ENCODE peak calls at places on chromosome 18, in ten cellular contexts. P is GM12878, R is nephron progenitor cell, B is chondrocyte, L is epithelial cell of esophagus, Q is neural progenitor cell, O is astrocyte of the spinal cord, T is AG09309, I is right atrium auricular region, Y is neural crest cell. X is an unnamed sample.

GRCh38 chr18:10194592-10194991 is 259.8 kb upstream of the APCDD1 start:
- DNase-seq in P (no peak), R (no peak), B (no peak), L (no peak), Q (no peak), O (no peak), T (no peak), I (no peak), Y (no peak), X (no peak)

GRCh38 chr18:46320928-46321855 is 217.0 kb downstream of the HAUS1 start:
- DNase-seq in P (no peak), R (no peak), B (no peak), L (peak), Q (no peak), O (peak), T (peak), I (no peak), Y (no peak), X (no peak)

GRCh38 chr18:71194438-71194837 is 905.6 kb downstream of the SOCS6 start:
- DNase-seq in P (no peak), R (no peak), B (no peak), L (no peak), Q (no peak), O (no peak), T (no peak), I (no peak), Y (no peak), X (no peak)

GRCh38 chr18:58911241-58911640 is 46.6 kb downstream of the ZNF532 start:
- DNase-seq in P (no peak), R (no peak), B (no peak), L (no peak), Q (no peak), O (no peak), T (peak), I (no peak), Y (no peak), X (no peak)

GRCh38 chr18:76847926-76848325 is 25.6 kb downstream of the ZNF236 start:
- DNase-seq in P (no peak), R (no peak), B (no peak), L (no peak), Q (peak), O (no peak), T (no peak), I (no peak), Y (no peak), X (no peak)

GRCh38 chr18:51123481-51123880 is 74.0 kb downstream of the MEX3C start:
- DNase-seq in P (no peak), R (no peak), B (no peak), L (no peak), Q (no peak), O (no peak), T (no peak), I (peak), Y (no peak), X (no peak)

GRCh38 chr18:70296289-70296688 is 7.4 kb downstream of the SOCS6 start:
- DNase-seq in P (no peak), R (no peak), B (no peak), L (no peak), Q (peak), O (no peak), T (no peak), I (no peak), Y (peak), X (no peak)

GRCh38 chr18:3972291-3972985 is 482.7 kb downstream of the DLGAP1 start:
- DNase-seq in P (no peak), R (no peak), B (no peak), L (peak), Q (peak), O (no peak), T (no peak), I (no peak), Y (no peak), X (no peak)

GRCh38 chr18:24138884-24139616 is at the start of gene CABYR:
- DNase-seq in P (peak), R (peak), B (peak), L (peak), Q (peak), O (peak), T (peak), I (peak), Y (peak), X (peak)

GRCh38 chr18:21168880-21169279 is 57.3 kb upstream of the ROCK1 start:
- DNase-seq in P (no peak), R (no peak), B (no peak), L (no peak), Q (no peak), O (no peak), T (no peak), I (no peak), Y (no peak), X (no peak)

GRCh38 chr18:4130734-4131719 is 324.1 kb downstream of the DLGAP1 start:
- DNase-seq in P (no peak), R (no peak), B (no peak), L (no peak), Q (no peak), O (no peak), T (no peak), I (no peak), Y (no peak), X (no peak)

GRCh38 chr18:60662491-60662890 is 289.9 kb upstream of the MC4R start:
- DNase-seq in P (no peak), R (no peak), B (no peak), L (no peak), Q (no peak), O (no peak), T (no peak), I (no peak), Y (no peak), X (no peak)

GRCh38 chr18:11828772-11829432 is 22.3 kb upstream of the CHMP1B start:
- DNase-seq in P (no peak), R (no peak), B (no peak), L (no peak), Q (no peak), O (no peak), T (no peak), I (no peak), Y (no peak), X (no peak)

GRCh38 chr18:61743775-61744531 is 148.9 kb downstream of the RNF152 start:
- DNase-seq in P (no peak), R (no peak), B (no peak), L (no peak), Q (no peak), O (peak), T (no peak), I (peak), Y (no peak), X (no peak)

GRCh38 chr18:63247506-63248394 is 71.8 kb downstream of the BCL2 start:
- DNase-seq in P (no peak), R (no peak), B (no peak), L (no peak), Q (no peak), O (no peak), T (no peak), I (no peak), Y (no peak), X (no peak)

GRCh38 chr18:44828080-44828479 is 147.4 kb downstream of the SETBP1 start:
- DNase-seq in P (no peak), R (no peak), B (no peak), L (peak), Q (no peak), O (no peak), T (no peak), I (no peak), Y (no peak), X (no peak)

GRCh38 chr18:22839488-22839930 is 93.6 kb upstream of the RBBP8 start:
- DNase-seq in P (no peak), R (no peak), B (no peak), L (no peak), Q (no peak), O (no peak), T (no peak), I (no peak), Y (no peak), X (no peak)

GRCh38 chr18:56789004-56789888 is 138.1 kb downstream of the WDR7 start:
- DNase-seq in P (no peak), R (peak), B (no peak), L (peak), Q (peak), O (peak), T (no peak), I (peak), Y (no peak), X (no peak)

GRCh38 chr18:3998698-3999333 is 456.3 kb downstream of the DLGAP1 start:
- DNase-seq in P (no peak), R (peak), B (no peak), L (peak), Q (peak), O (peak), T (peak), I (no peak), Y (peak), X (no peak)

GRCh38 chr18:47717257-47717656 is 213.2 kb downstream of the SMAD2 start:
- DNase-seq in P (no peak), R (no peak), B (no peak), L (no peak), Q (no peak), O (no peak), T (no peak), I (no peak), Y (no peak), X (no peak)

GRCh38 chr18:22550366-22550765 is 132.7 kb upstream of the CTAGE1 start:
- DNase-seq in P (no peak), R (no peak), B (no peak), L (peak), Q (no peak), O (no peak), T (no peak), I (no peak), Y (no peak), X (no peak)

GRCh38 chr18:49812321-49813070 is 837 bp downstream of the ACAA2 start:
- DNase-seq in P (no peak), R (no peak), B (no peak), L (no peak), Q (no peak), O (peak), T (no peak), I (no peak), Y (no peak), X (no peak)

GRCh38 chr18:43789234-43790000 is 512.1 kb upstream of the SYT4 start:
- DNase-seq in P (no peak), R (peak), B (no peak), L (no peak), Q (peak), O (peak), T (no peak), I (no peak), Y (no peak), X (no peak)

GRCh38 chr18:26746284-26747130 is 119.0 kb downstream of the AQP4 start:
- DNase-seq in P (no peak), R (no peak), B (no peak), L (peak), Q (no peak), O (peak), T (no peak), I (no peak), Y (no peak), X (no peak)

GRCh38 chr18:61860302-61860701 is 32.5 kb downstream of the RNF152 start:
- DNase-seq in P (no peak), R (no peak), B (no peak), L (no peak), Q (no peak), O (no peak), T (no peak), I (no peak), Y (no peak), X (no peak)

GRCh38 chr18:14025306-14025940 is 106.8 kb downstream of the ZNF519 start:
- DNase-seq in P (no peak), R (no peak), B (no peak), L (no peak), Q (no peak), O (no peak), T (no peak), I (no peak), Y (no peak), X (no peak)

GRCh38 chr18:49697757-49698595 is 115.4 kb downstream of the ACAA2 start:
- DNase-seq in P (no peak), R (peak), B (no peak), L (no peak), Q (peak), O (peak), T (no peak), I (no peak), Y (no peak), X (no peak)

GRCh38 chr18:78638889-78639596 is 340.6 kb upstream of the SALL3 start:
- DNase-seq in P (no peak), R (no peak), B (no peak), L (no peak), Q (no peak), O (no peak), T (no peak), I (no peak), Y (no peak), X (no peak)

GRCh38 chr18:9057646-9058045 is 44.9 kb upstream of the NDUFV2 start:
- DNase-seq in P (no peak), R (no peak), B (no peak), L (no peak), Q (no peak), O (no peak), T (no peak), I (peak), Y (no peak), X (no peak)

GRCh38 chr18:9055626-9056025 is 46.9 kb upstream of the NDUFV2 start:
- DNase-seq in P (no peak), R (no peak), B (no peak), L (peak), Q (no peak), O (no peak), T (no peak), I (no peak), Y (no peak), X (no peak)

GRCh38 chr18:9058426-9058825 is 44.1 kb upstream of the NDUFV2 start:
- DNase-seq in P (no peak), R (no peak), B (no peak), L (no peak), Q (no peak), O (no peak), T (peak), I (no peak), Y (no peak), X (no peak)

GRCh38 chr18:9053814-9054213 is 48.7 kb upstream of the NDUFV2 start:
- DNase-seq in P (no peak), R (no peak), B (no peak), L (no peak), Q (no peak), O (no peak), T (no peak), I (no peak), Y (no peak), X (no peak)

DNA sequence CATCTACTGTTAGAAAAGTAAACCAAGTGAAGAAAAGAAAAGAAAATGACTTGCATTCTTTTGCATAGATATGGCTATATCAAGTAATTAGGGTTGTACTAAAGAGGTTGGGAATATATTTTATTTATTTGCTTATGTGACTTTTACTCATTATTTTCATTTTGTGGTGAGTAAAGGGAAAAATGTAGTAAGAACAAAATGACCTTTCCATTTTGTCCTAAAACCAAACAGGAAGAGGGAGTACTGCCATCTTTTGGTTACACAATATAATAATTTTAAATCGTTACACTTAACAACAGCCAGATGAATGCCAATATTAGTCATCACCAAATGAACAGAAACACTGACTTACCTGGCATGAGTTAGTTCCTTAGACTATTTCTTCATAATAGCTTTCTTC is 47.3 kb upstream of the NDUFV2 start:
- DNase-seq in P (no peak), R (no peak), B (no peak), L (peak), Q (no peak), O (peak), T (peak), I (no peak), Y (no peak), X (no peak)
- TF ChIP-seq CTCF in P (peak), R (no peak), B (peak), L (peak), Q (peak), O (peak), T (no peak), I (peak), Y (no peak), X (no peak)

GRCh38 chr18:5892772-5893431 is 2.4 kb downstream of the TMEM200C start:
- DNase-seq in P (no peak), R (no peak), B (no peak), L (no peak), Q (no peak), O (no peak), T (no peak), I (no peak), Y (no peak), X (no peak)

GRCh38 chr18:5890606-5891360 is 4.5 kb downstream of the TMEM200C start:
- DNase-seq in P (no peak), R (peak), B (peak), L (peak), Q (peak), O (no peak), T (no peak), I (no peak), Y (peak), X (peak)

GRCh38 chr18:5894215-5894612 is 1.1 kb downstream of the TMEM200C start:
- DNase-seq in P (no peak), R (no peak), B (no peak), L (no peak), Q (no peak), O (no peak), T (no peak), I (no peak), Y (no peak), X (no peak)

GRCh38 chr18:5891361-5892215 is 3.7 kb downstream of the TMEM200C start:
- DNase-seq in P (no peak), R (no peak), B (peak), L (no peak), Q (no peak), O (no peak), T (no peak), I (no peak), Y (no peak), X (no peak)

GRCh38 chr18:5890261-5890605 is 5.1 kb downstream of the TMEM200C start:
- DNase-seq in P (no peak), R (no peak), B (peak), L (no peak), Q (no peak), O (no peak), T (no peak), I (no peak), Y (no peak), X (no peak)
- TF ChIP-seq CTCF in P (no peak), R (no peak), B (no peak), L (no peak), Q (no peak), O (no peak), T (no peak), I (no peak), Y (no peak), X (no peak)

DNA sequence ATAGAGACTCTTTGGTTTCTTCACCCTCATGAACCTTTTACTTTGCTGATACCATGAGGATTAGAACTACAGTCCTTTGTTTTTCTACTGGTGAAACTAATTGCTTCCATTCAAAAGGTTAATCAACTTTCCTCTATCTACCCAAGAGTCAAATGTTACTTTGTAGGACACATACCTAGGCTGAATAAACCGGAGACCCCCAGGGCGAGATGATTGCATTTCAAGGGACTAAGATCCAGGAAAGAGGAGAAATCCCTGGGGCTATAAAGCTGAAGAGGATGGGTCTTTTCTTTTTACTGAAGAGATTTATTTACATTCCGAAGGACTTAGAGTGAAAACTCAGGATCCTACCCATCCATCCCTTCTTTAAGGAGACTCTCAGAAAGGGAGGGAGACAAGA is 332.0 kb downstream of the CDH19 start:
- DNase-seq in P (no peak), R (no peak), B (no peak), L (no peak), Q (peak), O (no peak), T (no peak), I (no peak), Y (no peak), X (no peak)
- TF ChIP-seq CTCF in P (no peak), R (no peak), B (no peak), L (no peak), Q (no peak), O (no peak), T (no peak), I (no peak), Y (no peak), X (no peak)

DNA sequence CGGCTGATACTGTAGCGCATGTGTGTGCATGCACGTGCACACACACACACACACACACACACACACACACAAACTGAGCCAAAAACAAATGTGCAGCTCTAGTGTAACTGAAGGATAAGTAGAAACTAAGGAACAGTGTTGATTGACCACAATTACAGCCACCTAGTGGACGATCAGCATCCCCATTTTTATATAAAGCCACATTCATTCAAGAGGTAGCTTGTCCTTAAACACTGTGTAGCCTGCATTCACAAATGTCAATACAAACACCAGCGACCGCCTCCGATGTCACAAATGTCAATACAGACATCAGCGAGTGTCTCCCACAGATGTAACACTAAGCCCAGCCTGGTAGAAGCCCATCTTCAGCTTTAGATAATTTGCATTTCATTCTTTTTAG is 167.4 kb downstream of the PTGR3 start:
- DNase-seq in P (no peak), R (no peak), B (no peak), L (peak), Q (no peak), O (peak), T (peak), I (no peak), Y (no peak), X (no peak)
- TF ChIP-seq CTCF in P (peak), R (no peak), B (peak), L (peak), Q (peak), O (peak), T (peak), I (peak), Y (peak), X (no peak)

GRCh38 chr18:52869942-52870907 is 530.2 kb downstream of the DCC start:
- DNase-seq in P (no peak), R (peak), B (no peak), L (no peak), Q (peak), O (no peak), T (no peak), I (no peak), Y (no peak), X (no peak)
- TF ChIP-seq CTCF in P (no peak), R (peak), B (no peak), L (no peak), Q (peak), O (no peak), T (no peak), I (no peak), Y (peak), X (no peak)